ENCODE peak calls at places on chromosome 14, in ten cellular contexts. One of them, this sample, is unnamed.

GRCh38 chr14:98138666-98139065 is 1133.3 kb downstream of the BCL11B start:
- DNase-seq in T-helper 9 cell: peak; percentile 41
- DNase-seq in Right ventricle myocardium superior: no peak
- DNase-seq in Kasumi-1: peak; percentile 3
- DNase-seq in GM18507: no peak
- DNase-seq in T-cell: peak; percentile 57
- DNase-seq in COR-L47: no peak
- DNase-seq in Daoy: peak; percentile 57
- DNase-seq in astrocyte of the spinal cord: peak; percentile 21
- DNase-seq in GOT3: no peak
- DNase-seq in this sample: peak; percentile 5

GRCh38 chr14:84144166-84144565 is 1385.8 kb upstream of the FLRT2 start:
- DNase-seq in T-helper 9 cell: no peak
- DNase-seq in Right ventricle myocardium superior: no peak
- DNase-seq in Kasumi-1: no peak
- DNase-seq in GM18507: no peak
- DNase-seq in T-cell: no peak
- DNase-seq in COR-L47: no peak
- DNase-seq in Daoy: no peak
- DNase-seq in astrocyte of the spinal cord: peak; percentile 8
- DNase-seq in GOT3: no peak
- DNase-seq in this sample: no peak

GRCh38 chr14:93100098-93100497 is 15.6 kb downstream of the ITPK1 start:
- DNase-seq in T-helper 9 cell: no peak
- DNase-seq in Right ventricle myocardium superior: no peak
- DNase-seq in Kasumi-1: no peak
- DNase-seq in GM18507: no peak
- DNase-seq in T-cell: no peak
- DNase-seq in COR-L47: no peak
- DNase-seq in Daoy: no peak
- DNase-seq in astrocyte of the spinal cord: no peak
- DNase-seq in GOT3: no peak
- DNase-seq in this sample: no peak

GRCh38 chr14:99575043-99576023 is 28.7 kb downstream of the CCDC85C start:
- DNase-seq in T-helper 9 cell: no peak
- DNase-seq in Right ventricle myocardium superior: no peak
- DNase-seq in Kasumi-1: no peak
- DNase-seq in GM18507: no peak
- DNase-seq in T-cell: no peak
- DNase-seq in COR-L47: peak; percentile 71
- DNase-seq in Daoy: peak; percentile 88
- DNase-seq in astrocyte of the spinal cord: no peak
- DNase-seq in GOT3: no peak
- DNase-seq in this sample: peak; percentile 19

GRCh38 chr14:71521238-71521637 is 411.0 kb upstream of the RGS6 start:
- DNase-seq in T-helper 9 cell: no peak
- DNase-seq in Right ventricle myocardium superior: no peak
- DNase-seq in Kasumi-1: no peak
- DNase-seq in GM18507: no peak
- DNase-seq in T-cell: no peak
- DNase-seq in COR-L47: no peak
- DNase-seq in Daoy: no peak
- DNase-seq in astrocyte of the spinal cord: no peak
- DNase-seq in GOT3: no peak
- DNase-seq in this sample: no peak

GRCh38 chr14:99515301-99516155 is 34.3 kb downstream of the CCNK start:
- DNase-seq in T-helper 9 cell: no peak
- DNase-seq in Right ventricle myocardium superior: no peak
- DNase-seq in Kasumi-1: no peak
- DNase-seq in GM18507: no peak
- DNase-seq in T-cell: no peak
- DNase-seq in COR-L47: no peak
- DNase-seq in Daoy: no peak
- DNase-seq in astrocyte of the spinal cord: no peak
- DNase-seq in GOT3: no peak
- DNase-seq in this sample: no peak

GRCh38 chr14:61524936-61525292 is 170.4 kb upstream of the HIF1A start:
- DNase-seq in T-helper 9 cell: no peak
- DNase-seq in Right ventricle myocardium superior: no peak
- DNase-seq in Kasumi-1: no peak
- DNase-seq in GM18507: no peak
- DNase-seq in T-cell: no peak
- DNase-seq in COR-L47: no peak
- DNase-seq in Daoy: no peak
- DNase-seq in astrocyte of the spinal cord: no peak
- DNase-seq in GOT3: no peak
- DNase-seq in this sample: no peak

GRCh38 chr14:90521121-90521929 is 124.5 kb downstream of the CALM1 start:
- DNase-seq in T-helper 9 cell: no peak
- DNase-seq in Right ventricle myocardium superior: peak; percentile 15
- DNase-seq in Kasumi-1: no peak
- DNase-seq in GM18507: no peak
- DNase-seq in T-cell: no peak
- DNase-seq in COR-L47: peak; percentile 93
- DNase-seq in Daoy: no peak
- DNase-seq in astrocyte of the spinal cord: peak; percentile 49
- DNase-seq in GOT3: no peak
- DNase-seq in this sample: peak; percentile 13

GRCh38 chr14:95489163-95489887 is 27.1 kb downstream of the SYNE3 start:
- DNase-seq in T-helper 9 cell: no peak
- DNase-seq in Right ventricle myocardium superior: no peak
- DNase-seq in Kasumi-1: no peak
- DNase-seq in GM18507: no peak
- DNase-seq in T-cell: no peak
- DNase-seq in COR-L47: no peak
- DNase-seq in Daoy: no peak
- DNase-seq in astrocyte of the spinal cord: peak; percentile 16
- DNase-seq in GOT3: no peak
- DNase-seq in this sample: peak; percentile 58